ENCODE peak calls at places on chromosomes 6 and 20, in four cellular contexts. J, Q, K and Z are unnamed samples.

GRCh38 chr20:6533321-6533720 is 234.2 kb upstream of the BMP2 start:
- DNase-seq in J (no peak), Q (no peak), K (no peak), Z (no peak)

GRCh38 chr6:19450651-19451050 is 386.5 kb upstream of the ID4 start:
- DNase-seq in J (no peak), Q (no peak), K (no peak), Z (no peak)

GRCh38 chr6:35370124-35370741 is 27.9 kb downstream of the PPARD start:
- DNase-seq in J (peak), Q (peak), K (no peak), Z (peak)

GRCh38 chr6:135438907-135439535 is 58.5 kb downstream of the AHI1 start:
- DNase-seq in J (no peak), Q (no peak), K (no peak), Z (no peak)

GRCh38 chr20:19456600-19457390 is 244.4 kb downstream of the SLC24A3 start:
- DNase-seq in J (no peak), Q (no peak), K (no peak), Z (no peak)

GRCh38 chr20:49775229-49775693 is 37.4 kb upstream of the SLC9A8 start:
- DNase-seq in J (no peak), Q (peak), K (no peak), Z (peak)

GRCh38 chr20:3847419-3847940 is 846 bp downstream of the MAVS start:
- DNase-seq in J (no peak), Q (no peak), K (no peak), Z (no peak)

GRCh38 chr20:7629880-7630279 is 310.4 kb downstream of the HAO1 start:
- DNase-seq in J (no peak), Q (no peak), K (no peak), Z (no peak)

GRCh38 chr6:84536914-84537638 is 227.3 kb downstream of the TBX18 start:
- DNase-seq in J (no peak), Q (no peak), K (no peak), Z (no peak)

GRCh38 chr20:38184098-38184497 is 19.0 kb upstream of the TGM2 start:
- DNase-seq in J (no peak), Q (no peak), K (no peak), Z (no peak)

GRCh38 chr6:35629876-35630378 is 58.8 kb downstream of the FKBP5 start:
- DNase-seq in J (no peak), Q (no peak), K (no peak), Z (no peak)

GRCh38 chr20:62122659-62123449 is 579 bp downstream of the LSM14B start:
- DNase-seq in J (no peak), Q (no peak), K (peak), Z (peak)

GRCh38 chr20:21693322-21693721 is 12.1 kb upstream of the PAX1 start:
- DNase-seq in J (no peak), Q (no peak), K (no peak), Z (no peak)

GRCh38 chr6:99349620-99350141 is at the start of gene FAXC:
- DNase-seq in J (no peak), Q (no peak), K (peak), Z (peak)

GRCh38 chr6:40340196-40340595 is 247.0 kb downstream of the LRFN2 start:
- DNase-seq in J (no peak), Q (no peak), K (no peak), Z (no peak)

GRCh38 chr6:151027936-151028838 is 162.7 kb downstream of the MTHFD1L start:
- DNase-seq in J (no peak), Q (no peak), K (no peak), Z (no peak)

GRCh38 chr6:158837684-158838625 is 18.8 kb upstream of the EZR start:
- DNase-seq in J (no peak), Q (no peak), K (no peak), Z (no peak)

GRCh38 chr20:24303393-24303792 is 166.0 kb upstream of the SYNDIG1 start:
- DNase-seq in J (no peak), Q (no peak), K (no peak), Z (no peak)

GRCh38 chr20:5928831-5929715 is 21.3 kb downstream of the TRMT6 start:
- DNase-seq in J (no peak), Q (no peak), K (no peak), Z (no peak)

GRCh38 chr6:14550817-14551216 is 433.2 kb downstream of the CD83 start:
- DNase-seq in J (no peak), Q (no peak), K (no peak), Z (no peak)

GRCh38 chr6:56292505-56293181 is 45.3 kb upstream of the COL21A1 start:
- DNase-seq in J (no peak), Q (peak), K (no peak), Z (no peak)

GRCh38 chr6:158863646-158864045 is 44.5 kb upstream of the EZR start:
- DNase-seq in J (no peak), Q (no peak), K (no peak), Z (no peak)

GRCh38 chr20:60148885-60149284 is 190.7 kb downstream of the CDH26 start:
- DNase-seq in J (no peak), Q (no peak), K (no peak), Z (no peak)

GRCh38 chr20:45842169-45842812 is 8.7 kb downstream of the SNX21 start:
- DNase-seq in J (peak), Q (no peak), K (no peak), Z (no peak)

GRCh38 chr20:50198211-50198666 is 7.6 kb downstream of the CEBPB start:
- DNase-seq in J (no peak), Q (no peak), K (no peak), Z (no peak)

GRCh38 chr20:39524371-39524911 is 562.3 kb downstream of the DHX35 start:
- DNase-seq in J (no peak), Q (no peak), K (no peak), Z (no peak)

GRCh38 chr6:53913286-53913685 is 118.5 kb downstream of the LRRC1 start:
- DNase-seq in J (no peak), Q (no peak), K (no peak), Z (no peak)

GRCh38 chr6:96907498-96907897 is 9.8 kb upstream of the NDUFAF4 start:
- DNase-seq in J (no peak), Q (no peak), K (no peak), Z (no peak)

GRCh38 chr6:130167655-130168054 is 55.1 kb downstream of the SAMD3 start:
- DNase-seq in J (no peak), Q (no peak), K (no peak), Z (no peak)

GRCh38 chr6:47405273-47405672 is 72.3 kb upstream of the CD2AP start:
- DNase-seq in J (no peak), Q (no peak), K (no peak), Z (no peak)

GRCh38 chr6:15280023-15280422 is 34.2 kb downstream of the JARID2 start:
- DNase-seq in J (no peak), Q (no peak), K (no peak), Z (no peak)

GRCh38 chr20:2340136-2340535 is 40.6 kb upstream of the TGM6 start:
- DNase-seq in J (no peak), Q (no peak), K (no peak), Z (no peak)